ENCODE peak calls at places on chromosome 18, in six cellular contexts. Z, I, O, D, X and P are unnamed samples.

GRCh38 chr18:31500161-31500688 is 2.2 kb downstream of the DSG2 start:
- DNase-seq in Z (no peak), I (no peak), O (no peak), D (no peak), X (peak), P (no peak)

GRCh38 chr18:8661754-8662573 is 43.4 kb upstream of the MTCL1 start:
- DNase-seq in Z (peak), I (peak), O (no peak), D (no peak), X (no peak), P (no peak)

GRCh38 chr18:13381907-13382682 is 163.5 kb downstream of the LDLRAD4 start:
- DNase-seq in Z (no peak), I (no peak), O (no peak), D (peak), X (no peak), P (no peak)

GRCh38 chr18:24022141-24022540 is 7.6 kb downstream of the TTC39C start:
- DNase-seq in Z (no peak), I (no peak), O (no peak), D (no peak), X (no peak), P (no peak)

GRCh38 chr18:78822886-78823285 is 156.7 kb upstream of the SALL3 start:
- DNase-seq in Z (no peak), I (no peak), O (no peak), D (peak), X (no peak), P (no peak)

GRCh38 chr18:49041677-49042570 is 91.2 kb upstream of the SMAD7 start:
- DNase-seq in Z (peak), I (peak), O (no peak), D (no peak), X (no peak), P (no peak)

GRCh38 chr18:76232010-76232409 is 263.0 kb downstream of the ZNF516 start:
- DNase-seq in Z (no peak), I (no peak), O (no peak), D (no peak), X (no peak), P (no peak)

GRCh38 chr18:12092398-12093229 is 1.0 kb upstream of the ANKRD62 start:
- DNase-seq in Z (peak), I (peak), O (peak), D (no peak), X (no peak), P (no peak)

GRCh38 chr18:79406708-79407107 is 11.0 kb downstream of the NFATC1 start:
- DNase-seq in Z (no peak), I (no peak), O (no peak), D (no peak), X (no peak), P (no peak)

GRCh38 chr18:75784413-75784812 is 356.9 kb upstream of the SMIM21 start:
- DNase-seq in Z (no peak), I (no peak), O (no peak), D (no peak), X (no peak), P (no peak)

GRCh38 chr18:10304853-10305252 is 149.6 kb upstream of the APCDD1 start:
- DNase-seq in Z (no peak), I (no peak), O (no peak), D (no peak), X (no peak), P (no peak)